ENCODE peak calls at places on chromosomes 13 and 19, in six cellular contexts. I is CD8-positive, alpha-beta T cell; Y is stimulated activated CD4-positive, alpha-beta T cell treated with anti-CD3 and anti-CD28 coated beads, TNF-alpha, amount 100 ng/mL, for 4 hours; S is GDM1; Q is KBM-7; L is HEK293T. J is an unnamed sample.

GRCh38 chr13:47437411-47437810 is 540.6 kb upstream of the HTR2A start:
- DNase-seq in I (no peak), Y (no peak), S (no peak), Q (no peak), L (no peak), J (no peak)

GRCh38 chr13:39317284-39317683 is 279.0 kb downstream of the NHLRC3 start:
- DNase-seq in I (no peak), Y (no peak), S (no peak), Q (no peak), L (no peak), J (no peak)

GRCh38 chr13:33111414-33112110 is 95.3 kb downstream of the KL start:
- DNase-seq in I (no peak), Y (no peak), S (no peak), Q (no peak), L (no peak), J (no peak)

GRCh38 chr19:45564131-45564780 is 20.3 kb downstream of the OPA3 start:
- DNase-seq in I (no peak), Y (no peak), S (no peak), Q (no peak), L (no peak), J (no peak)

GRCh38 chr19:46813570-46814358 is 25.4 kb upstream of the SLC1A5 start:
- DNase-seq in I (no peak), Y (no peak), S (no peak), Q (no peak), L (no peak), J (no peak)

GRCh38 chr19:54481326-54481930 is 8.3 kb upstream of the CDC42EP5 start:
- DNase-seq in I (no peak), Y (no peak), S (peak), Q (peak), L (peak), J (no peak)

GRCh38 chr19:4742717-4743646 is 19.3 kb upstream of the DPP9 start:
- DNase-seq in I (no peak), Y (no peak), S (no peak), Q (no peak), L (no peak), J (no peak)

GRCh38 chr13:26300140-26300539 is 46.2 kb downstream of the CDK8 start:
- DNase-seq in I (no peak), Y (no peak), S (no peak), Q (no peak), L (no peak), J (no peak)

GRCh38 chr19:12623361-12624031 is 12.8 kb downstream of the ZNF791 start:
- DNase-seq in I (no peak), Y (no peak), S (no peak), Q (no peak), L (no peak), J (no peak)

GRCh38 chr19:8245869-8246835 is 37.0 kb downstream of the CERS4 start:
- DNase-seq in I (no peak), Y (no peak), S (no peak), Q (no peak), L (no peak), J (no peak)

GRCh38 chr19:40314646-40315045 is 29.5 kb upstream of the AKT2 start:
- DNase-seq in I (no peak), Y (no peak), S (no peak), Q (no peak), L (no peak), J (no peak)

GRCh38 chr13:97753942-97754670 is 199.4 kb upstream of the IPO5 start:
- DNase-seq in I (no peak), Y (no peak), S (no peak), Q (no peak), L (peak), J (no peak)

GRCh38 chr13:26558074-26558805 is 757 bp downstream of the WASF3 start:
- DNase-seq in I (no peak), Y (no peak), S (no peak), Q (peak), L (peak), J (no peak)

GRCh38 chr13:52749446-52749845 is 9.8 kb upstream of the CNMD start:
- DNase-seq in I (no peak), Y (no peak), S (no peak), Q (no peak), L (no peak), J (no peak)

GRCh38 chr13:24108615-24108965 is 51.9 kb upstream of the SPATA13 start:
- DNase-seq in I (no peak), Y (no peak), S (no peak), Q (no peak), L (no peak), J (no peak)

GRCh38 chr19:46713781-46714522 is 3.0 kb downstream of the PRKD2 start:
- DNase-seq in I (peak), Y (peak), S (peak), Q (peak), L (peak), J (peak)

GRCh38 chr13:21006141-21007005 is 55.0 kb downstream of the LATS2 start:
- DNase-seq in I (no peak), Y (no peak), S (no peak), Q (no peak), L (no peak), J (no peak)

GRCh38 chr19:48970139-48970766 is 5.1 kb downstream of the FTL start:
- DNase-seq in I (no peak), Y (no peak), S (no peak), Q (no peak), L (no peak), J (no peak)

GRCh38 chr19:38917921-38918491 is 6.0 kb upstream of the CCER2 start:
- DNase-seq in I (no peak), Y (no peak), S (no peak), Q (no peak), L (no peak), J (no peak)

GRCh38 chr19:38831142-38831605 is 420 bp downstream of the ECH1 start:
- DNase-seq in I (no peak), Y (no peak), S (no peak), Q (no peak), L (peak), J (peak)

GRCh38 chr19:33434090-33434885 is 60.8 kb downstream of the CEBPG start:
- DNase-seq in I (no peak), Y (no peak), S (no peak), Q (no peak), L (no peak), J (no peak)

GRCh38 chr19:35495107-35496064 is 5.1 kb upstream of the KRTDAP start:
- DNase-seq in I (peak), Y (peak), S (peak), Q (peak), L (peak), J (no peak)

GRCh38 chr13:110166598-110166997 is 140.4 kb downstream of the COL4A1 start:
- DNase-seq in I (no peak), Y (no peak), S (no peak), Q (no peak), L (no peak), J (no peak)

GRCh38 chr13:30863231-30863630 is 42.8 kb upstream of the MEDAG start:
- DNase-seq in I (no peak), Y (no peak), S (no peak), Q (no peak), L (no peak), J (no peak)

GRCh38 chr13:76791290-76791664 is 94.9 kb downstream of the KCTD12 start:
- DNase-seq in I (no peak), Y (no peak), S (no peak), Q (no peak), L (no peak), J (no peak)

GRCh38 chr13:68257111-68257842 is 1027.1 kb upstream of the PCDH9 start:
- DNase-seq in I (no peak), Y (no peak), S (no peak), Q (no peak), L (peak), J (no peak)

J was measured in epithelial cell of proximal tubule.